ENCODE peak calls at places on chromosomes 7 and 10, in seven cellular contexts. W, J, K, N, O, B and M are unnamed samples.

GRCh38 chr7:40714338-40715052 is 579.7 kb downstream of the SUGCT start:
- DNase-seq in W (no peak), J (no peak), K (no peak), N (peak), O (no peak), B (no peak), M (no peak)

GRCh38 chr10:52213511-52213831 is 100.6 kb upstream of the DKK1 start:
- DNase-seq in W (no peak), J (no peak), K (peak), N (peak), O (no peak), B (no peak), M (no peak)

GRCh38 chr7:17560516-17560915 is 262.1 kb downstream of the AHR start:
- DNase-seq in W (no peak), J (no peak), K (no peak), N (no peak), O (no peak), B (no peak), M (no peak)

GRCh38 chr10:49054753-49055152 is 60.6 kb downstream of the VSTM4 start:
- DNase-seq in W (no peak), J (no peak), K (no peak), N (no peak), O (no peak), B (no peak), M (no peak)

GRCh38 chr10:49508654-49509053 is 30.3 kb downstream of the ERCC6 start:
- DNase-seq in W (no peak), J (no peak), K (no peak), N (no peak), O (no peak), B (no peak), M (no peak)

GRCh38 chr7:108062250-108063014 is 59.5 kb upstream of the LAMB1 start:
- DNase-seq in W (no peak), J (no peak), K (no peak), N (no peak), O (no peak), B (no peak), M (no peak)

GRCh38 chr7:49483142-49483541 is 290.3 kb upstream of the VWC2 start:
- DNase-seq in W (no peak), J (no peak), K (peak), N (no peak), O (no peak), B (no peak), M (no peak)

GRCh38 chr10:36671607-36672006 is 453.8 kb upstream of the ANKRD30A start:
- DNase-seq in W (no peak), J (no peak), K (no peak), N (peak), O (no peak), B (no peak), M (no peak)

GRCh38 chr10:84603971-84604370 is 275.6 kb downstream of the CCSER2 start:
- DNase-seq in W (no peak), J (no peak), K (no peak), N (no peak), O (no peak), B (no peak), M (no peak)

GRCh38 chr10:22658745-22659410 is 55.5 kb downstream of the PIP4K2A start:
- DNase-seq in W (no peak), J (no peak), K (no peak), N (no peak), O (no peak), B (no peak), M (no peak)

GRCh38 chr7:57789130-57789529 is 339.2 kb downstream of the ZNF716 start:
- DNase-seq in W (no peak), J (no peak), K (no peak), N (no peak), O (no peak), B (no peak), M (no peak)

GRCh38 chr10:50855015-50855414 is 30.4 kb downstream of the A1CF start:
- DNase-seq in W (no peak), J (no peak), K (no peak), N (no peak), O (no peak), B (no peak), M (no peak)

GRCh38 chr10:126259883-126260282 is 128.4 kb downstream of the ADAM12 start:
- DNase-seq in W (no peak), J (no peak), K (no peak), N (no peak), O (no peak), B (no peak), M (no peak)

GRCh38 chr7:23191022-23191421 is 9.2 kb downstream of the NUP42 start:
- DNase-seq in W (no peak), J (no peak), K (no peak), N (no peak), O (no peak), B (no peak), M (no peak)

GRCh38 chr10:78333362-78334143 is 299.9 kb downstream of the RPS24 start:
- DNase-seq in W (no peak), J (no peak), K (no peak), N (no peak), O (peak), B (no peak), M (peak)